ENCODE peak calls at places on chromosomes 11 and 22, in five cellular contexts. One of them, this sample, is unnamed.

GRCh38 chr11:10377182-10377581 is 72.3 kb downstream of the ADM start:
- DNase-seq in spleen: no peak
- DNase-seq in transverse colon: no peak
- DNase-seq in A549: no peak
- DNase-seq in Peyer's patch: no peak
- DNase-seq in this sample: no peak

GRCh38 chr11:124740277-124740882 is 638 bp downstream of the NRGN start:
- DNase-seq in spleen: peak
- DNase-seq in transverse colon: no peak
- DNase-seq in A549: peak
- DNase-seq in Peyer's patch: peak
- DNase-seq in this sample: peak

GRCh38 chr11:102669664-102670063 is 35.9 kb downstream of the MMP27 start:
- DNase-seq in spleen: no peak
- DNase-seq in transverse colon: no peak
- DNase-seq in A549: no peak
- DNase-seq in Peyer's patch: no peak
- DNase-seq in this sample: no peak

GRCh38 chr11:27183672-27184457 is 143.2 kb downstream of the BBOX1 start:
- DNase-seq in spleen: no peak
- DNase-seq in transverse colon: peak
- DNase-seq in A549: peak
- DNase-seq in Peyer's patch: no peak
- DNase-seq in this sample: peak

GRCh38 chr22:42949159-42949558 is 65.8 kb downstream of the PACSIN2 start:
- DNase-seq in spleen: no peak
- DNase-seq in transverse colon: no peak
- DNase-seq in A549: no peak
- DNase-seq in Peyer's patch: no peak
- DNase-seq in this sample: no peak

GRCh38 chr11:99281331-99281730 is 260.6 kb downstream of the CNTN5 start:
- DNase-seq in spleen: no peak
- DNase-seq in transverse colon: no peak
- DNase-seq in A549: no peak
- DNase-seq in Peyer's patch: no peak
- DNase-seq in this sample: no peak

GRCh38 chr11:75547617-75548054 is 14.4 kb upstream of the SERPINH1 start:
- DNase-seq in spleen: no peak
- DNase-seq in transverse colon: peak
- DNase-seq in A549: peak
- DNase-seq in Peyer's patch: no peak
- DNase-seq in this sample: no peak

GRCh38 chr11:107804219-107804618 is 54.4 kb downstream of the SLC35F2 start:
- DNase-seq in spleen: no peak
- DNase-seq in transverse colon: no peak
- DNase-seq in A549: no peak
- DNase-seq in Peyer's patch: no peak
- DNase-seq in this sample: no peak

GRCh38 chr11:36056160-36056751 is 112.4 kb downstream of the LDLRAD3 start:
- DNase-seq in spleen: no peak
- DNase-seq in transverse colon: no peak
- DNase-seq in A549: peak
- DNase-seq in Peyer's patch: no peak
- DNase-seq in this sample: no peak

GRCh38 chr11:133326849-133327248 is 205.5 kb downstream of the OPCML start:
- DNase-seq in spleen: no peak
- DNase-seq in transverse colon: no peak
- DNase-seq in A549: no peak
- DNase-seq in Peyer's patch: no peak
- DNase-seq in this sample: no peak

GRCh38 chr11:67356551-67356866 is 3.2 kb upstream of the POLD4 start:
- DNase-seq in spleen: no peak
- DNase-seq in transverse colon: no peak
- DNase-seq in A549: no peak
- DNase-seq in Peyer's patch: no peak
- DNase-seq in this sample: no peak

GRCh38 chr11:133946541-133947297 is 10.0 kb downstream of the IGSF9B start:
- DNase-seq in spleen: peak
- DNase-seq in transverse colon: no peak
- DNase-seq in A549: no peak
- DNase-seq in Peyer's patch: no peak
- DNase-seq in this sample: no peak

GRCh38 chr11:64021742-64022067 is 14.0 kb upstream of the FLRT1 start:
- DNase-seq in spleen: no peak
- DNase-seq in transverse colon: no peak
- DNase-seq in A549: no peak
- DNase-seq in Peyer's patch: no peak
- DNase-seq in this sample: no peak

GRCh38 chr11:78231962-78232459 is 43.3 kb downstream of the USP35 start:
- DNase-seq in spleen: no peak
- DNase-seq in transverse colon: no peak
- DNase-seq in A549: no peak
- DNase-seq in Peyer's patch: no peak
- DNase-seq in this sample: no peak

GRCh38 chr22:20819471-20819870 is 39.1 kb downstream of the PI4KA start:
- DNase-seq in spleen: no peak
- DNase-seq in transverse colon: no peak
- DNase-seq in A549: no peak
- DNase-seq in Peyer's patch: no peak
- DNase-seq in this sample: no peak

GRCh38 chr11:111427471-111427912 is 48.4 kb upstream of the POU2AF1 start:
- DNase-seq in spleen: no peak
- DNase-seq in transverse colon: no peak
- DNase-seq in A549: no peak
- DNase-seq in Peyer's patch: no peak
- DNase-seq in this sample: no peak

GRCh38 chr11:46903846-46904245 is 14.5 kb downstream of the LRP4 start:
- DNase-seq in spleen: peak
- DNase-seq in transverse colon: no peak
- DNase-seq in A549: no peak
- DNase-seq in Peyer's patch: no peak
- DNase-seq in this sample: no peak

GRCh38 chr11:2728663-2729332 is 29.0 kb upstream of the KCNQ1OT1 start:
- DNase-seq in spleen: no peak
- DNase-seq in transverse colon: no peak
- DNase-seq in A549: no peak
- DNase-seq in Peyer's patch: peak
- DNase-seq in this sample: no peak

GRCh38 chr11:87659807-87660206 is 515.4 kb downstream of the RAB38 start:
- DNase-seq in spleen: no peak
- DNase-seq in transverse colon: no peak
- DNase-seq in A549: no peak
- DNase-seq in Peyer's patch: no peak
- DNase-seq in this sample: no peak

GRCh38 chr22:27962268-27963191 is 43.5 kb upstream of the PITPNB start:
- DNase-seq in spleen: no peak
- DNase-seq in transverse colon: no peak
- DNase-seq in A549: no peak
- DNase-seq in Peyer's patch: no peak
- DNase-seq in this sample: peak

GRCh38 chr22:38504731-38505594 is 1.1 kb downstream of the DDX17 start:
- DNase-seq in spleen: peak
- DNase-seq in transverse colon: peak
- DNase-seq in A549: no peak
- DNase-seq in Peyer's patch: peak
- DNase-seq in this sample: peak

GRCh38 chr11:45872513-45873356 is 12.7 kb upstream of the MAPK8IP1 start:
- DNase-seq in spleen: no peak
- DNase-seq in transverse colon: no peak
- DNase-seq in A549: peak
- DNase-seq in Peyer's patch: no peak
- DNase-seq in this sample: no peak

GRCh38 chr11:3164138-3164539 is 971 bp downstream of the OSBPL5 start:
- DNase-seq in spleen: peak
- DNase-seq in transverse colon: peak
- DNase-seq in A549: no peak
- DNase-seq in Peyer's patch: peak
- DNase-seq in this sample: no peak

GRCh38 chr22:39907035-39907434 is 6.2 kb downstream of the GRAP2 start:
- DNase-seq in spleen: no peak
- DNase-seq in transverse colon: no peak
- DNase-seq in A549: no peak
- DNase-seq in Peyer's patch: no peak
- DNase-seq in this sample: no peak

GRCh38 chr22:39910875-39911601 is 10.2 kb downstream of the GRAP2 start:
- DNase-seq in spleen: no peak
- DNase-seq in transverse colon: no peak
- DNase-seq in A549: no peak
- DNase-seq in Peyer's patch: no peak
- DNase-seq in this sample: no peak

GRCh38 chr22:39908121-39908520 is 7.2 kb downstream of the GRAP2 start:
- DNase-seq in spleen: no peak
- DNase-seq in transverse colon: no peak
- DNase-seq in A549: no peak
- DNase-seq in Peyer's patch: no peak
- DNase-seq in this sample: no peak

GRCh38 chr22:39907605-39908097 is 6.8 kb downstream of the GRAP2 start:
- DNase-seq in spleen: no peak
- DNase-seq in transverse colon: no peak
- DNase-seq in A549: no peak
- DNase-seq in Peyer's patch: no peak
- DNase-seq in this sample: no peak

DNA sequence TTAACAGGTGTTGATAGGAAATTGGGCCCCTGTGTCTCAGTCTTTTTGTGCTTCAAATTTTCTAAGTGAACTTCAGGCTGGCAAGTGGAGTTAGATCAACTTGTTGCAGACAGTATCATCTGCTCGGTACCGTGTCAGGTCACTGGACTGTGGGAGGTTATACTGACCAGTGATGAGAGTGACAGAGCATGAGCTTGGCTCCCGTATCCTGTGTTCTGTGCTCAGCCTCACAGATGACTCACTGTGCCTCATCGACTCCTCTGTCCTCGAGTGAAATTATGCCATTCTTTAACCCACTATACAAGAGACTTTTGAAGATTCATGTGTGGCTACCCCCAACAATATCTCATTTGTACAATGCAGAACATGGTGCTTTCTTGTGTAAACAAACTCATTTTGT is 7.9 kb downstream of the GRAP2 start:
- DNase-seq in spleen: no peak
- DNase-seq in transverse colon: no peak
- DNase-seq in A549: no peak
- DNase-seq in Peyer's patch: no peak
- DNase-seq in this sample: no peak
- TF ChIP-seq POLR2A in spleen: no peak
- TF ChIP-seq POLR2A in transverse colon: no peak
- TF ChIP-seq POLR2A in A549: no peak
- TF ChIP-seq POLR2A in Peyer's patch: no peak
- TF ChIP-seq POLR2A in this sample: no peak

GRCh38 chr22:22168190-22168940 is 76.2 kb upstream of the VPREB1 start:
- DNase-seq in spleen: no peak
- DNase-seq in transverse colon: peak
- DNase-seq in A549: peak
- DNase-seq in Peyer's patch: no peak
- DNase-seq in this sample: no peak

GRCh38 chr22:22165936-22166710 is 78.5 kb upstream of the VPREB1 start:
- DNase-seq in spleen: no peak
- DNase-seq in transverse colon: no peak
- DNase-seq in A549: no peak
- DNase-seq in Peyer's patch: no peak
- DNase-seq in this sample: no peak

GRCh38 chr22:22168941-22169867 is 75.4 kb upstream of the VPREB1 start:
- DNase-seq in spleen: no peak
- DNase-seq in transverse colon: no peak
- DNase-seq in A549: no peak
- DNase-seq in Peyer's patch: no peak
- DNase-seq in this sample: no peak

GRCh38 chr22:22167791-22168189 is 76.8 kb upstream of the VPREB1 start:
- DNase-seq in spleen: peak
- DNase-seq in transverse colon: peak
- DNase-seq in A549: no peak
- DNase-seq in Peyer's patch: no peak
- DNase-seq in this sample: no peak

DNA sequence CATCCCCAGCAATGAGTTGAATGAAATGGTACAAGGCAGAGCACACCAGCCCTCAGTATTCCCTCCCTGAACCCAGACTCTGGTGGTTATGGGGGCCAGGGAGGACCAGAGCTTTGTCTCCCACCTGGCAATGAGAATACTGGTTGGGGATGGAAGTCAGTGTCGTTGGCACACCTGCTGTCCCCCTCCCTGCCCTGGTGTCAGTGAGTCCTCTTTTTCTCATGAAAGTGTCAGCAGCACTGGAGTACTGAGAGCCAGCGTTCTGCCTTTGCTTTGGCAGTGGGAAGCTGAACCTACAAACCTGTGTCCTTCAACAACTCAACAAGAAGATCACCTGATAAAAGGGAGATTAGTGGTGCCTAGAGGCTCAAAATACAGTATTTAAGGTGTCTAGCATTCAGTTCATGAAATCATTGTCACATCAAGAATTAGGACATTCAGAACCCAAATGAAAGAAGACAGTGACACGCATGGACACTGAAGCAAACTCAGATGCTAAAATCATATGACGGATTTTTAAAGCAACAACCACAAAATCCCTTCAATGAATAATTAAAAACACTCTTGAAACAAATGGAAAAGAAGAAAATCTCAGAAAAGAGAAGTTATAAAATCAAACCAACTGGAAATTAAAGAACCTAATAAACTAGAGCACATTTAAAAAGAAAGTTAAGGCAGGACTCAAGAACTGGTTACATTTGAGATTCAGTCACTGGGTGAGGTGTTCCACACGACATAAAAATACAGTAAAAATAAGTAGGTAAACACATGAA is 77.5 kb upstream of the VPREB1 start:
- DNase-seq in spleen: no peak
- DNase-seq in transverse colon: no peak
- DNase-seq in A549: no peak
- DNase-seq in Peyer's patch: no peak
- DNase-seq in this sample: no peak
- H3K27ac ChIP-seq in spleen: peak
- H3K27ac ChIP-seq in transverse colon: peak
- H3K27ac ChIP-seq in A549: no peak
- H3K27ac ChIP-seq in Peyer's patch: no peak
- H3K27ac ChIP-seq in this sample: no peak

DNA sequence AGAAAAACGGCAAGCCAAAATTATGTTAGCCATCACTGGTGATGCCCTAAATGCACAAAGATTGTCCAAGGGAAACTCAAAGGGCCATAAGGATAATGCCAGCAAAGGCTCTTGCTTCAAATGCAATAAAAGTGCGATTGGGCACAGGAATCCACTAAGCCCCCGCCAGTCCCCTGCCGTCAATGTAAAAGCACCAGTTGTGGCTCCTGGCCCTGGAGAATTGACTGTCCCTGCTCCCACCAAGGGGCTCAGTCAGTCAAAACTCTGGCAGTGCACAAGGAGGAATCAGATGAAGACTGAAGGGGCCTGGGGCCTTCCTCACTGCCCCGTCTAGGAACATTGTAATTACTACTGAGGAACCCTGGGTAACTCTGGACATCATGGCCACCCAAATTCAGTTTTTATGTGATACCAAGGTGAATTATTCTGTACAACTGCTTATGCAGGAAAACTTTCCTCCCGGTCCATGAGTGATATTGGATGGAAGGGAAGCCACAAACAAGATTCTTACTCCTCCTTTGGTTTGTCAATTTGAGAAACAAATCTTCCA is 85.6 kb downstream of the PIWIL4 start:
- DNase-seq in spleen: no peak
- DNase-seq in transverse colon: no peak
- DNase-seq in A549: no peak
- DNase-seq in Peyer's patch: no peak
- DNase-seq in this sample: no peak
- H3K4me3 ChIP-seq in spleen: no peak
- H3K4me3 ChIP-seq in transverse colon: no peak
- H3K4me3 ChIP-seq in A549: no peak
- H3K4me3 ChIP-seq in Peyer's patch: no peak
- H3K4me3 ChIP-seq in this sample: no peak

GRCh38 chr22:46695346-46696224 is 42.5 kb downstream of the CERK start:
- DNase-seq in spleen: no peak
- DNase-seq in transverse colon: no peak
- DNase-seq in A549: no peak
- DNase-seq in Peyer's patch: no peak
- DNase-seq in this sample: no peak
- TF ChIP-seq POLR2A in spleen: no peak
- TF ChIP-seq POLR2A in transverse colon: no peak
- TF ChIP-seq POLR2A in A549: no peak
- TF ChIP-seq POLR2A in Peyer's patch: no peak
- TF ChIP-seq POLR2A in this sample: no peak